ENCODE peak calls at places on chromosomes 12 and 14, in eight cellular contexts. S, O, L, A, V, B, J and R are unnamed samples.

GRCh38 chr12:105538880-105539279 is 208.4 kb downstream of the C12orf75 start:
- DNase-seq in B (peak; percentile 86), S (no peak), J (no peak), O (peak; percentile 72), V (peak; percentile 54), A (no peak), L (no peak), R (no peak)

GRCh38 chr12:123540899-123541662 is 7.6 kb upstream of the RILPL1 start:
- DNase-seq in L (no peak), J (peak; percentile 49), S (no peak), O (no peak), V (no peak), B (no peak), A (no peak), R (no peak)

GRCh38 chr12:123608192-123608591 is 6.3 kb downstream of the DDX55 start:
- DNase-seq in L (no peak), V (no peak), S (no peak), O (no peak), B (no peak), J (no peak), A (no peak), R (no peak)

GRCh38 chr12:59383426-59383822 is 212.4 kb upstream of the SLC16A7 start:
- DNase-seq in L (no peak), B (peak; percentile 64), S (no peak), V (peak; percentile 95), A (no peak), O (peak; percentile 74), J (no peak), R (no peak)

GRCh38 chr12:76187177-76187576 is 102.7 kb upstream of the NAP1L1 start:
- DNase-seq in L (no peak), A (no peak), V (no peak), J (no peak), B (no peak), O (no peak), S (no peak), R (no peak)

GRCh38 chr12:91529829-91530228 is 347.2 kb upstream of the DCN start:
- DNase-seq in V (peak; percentile 8), L (no peak), J (no peak), B (no peak), S (no peak), O (peak; percentile 2), A (no peak), R (no peak)

GRCh38 chr14:91897121-91897701 is 29.9 kb upstream of the TC2N start:
- DNase-seq in L (no peak), J (no peak), O (peak; percentile 67), S (no peak), V (peak; percentile 85), B (peak; percentile 68), A (peak; percentile 82), R (no peak)

GRCh38 chr12:76007640-76008039 is 23.9 kb downstream of the PHLDA1 start:
- DNase-seq in L (no peak), V (no peak), O (no peak), B (no peak), A (no peak), J (no peak), S (no peak), R (no peak)

GRCh38 chr14:77511486-77512162 is 13.0 kb upstream of the ISM2 start:
- DNase-seq in B (no peak), L (no peak), J (no peak), A (no peak), V (peak; percentile 4), S (no peak), O (peak; percentile 12), R (no peak)

GRCh38 chr12:5534800-5535199 is 102.9 kb downstream of the NTF3 start:
- DNase-seq in J (no peak), S (no peak), O (no peak), B (no peak), V (no peak), A (no peak), L (no peak), R (no peak)

GRCh38 chr14:90060965-90061848 is 587 bp upstream of the KCNK13 start:
- DNase-seq in A (no peak), S (no peak), L (no peak), O (no peak), B (no peak), V (no peak), J (no peak), R (no peak)

GRCh38 chr12:62817556-62818271 is 117.2 kb downstream of the PPM1H start:
- DNase-seq in O (peak; percentile 83), S (no peak), L (no peak), A (no peak), J (no peak), V (peak; percentile 40), B (peak; percentile 61), R (no peak)

GRCh38 chr12:94380507-94380906 is 79.2 kb downstream of the CEP83 start:
- DNase-seq in S (no peak), J (peak; percentile 54), B (no peak), O (no peak), L (no peak), V (no peak), A (no peak), R (no peak)

GRCh38 chr12:24138041-24138440 is 188.6 kb upstream of the SOX5 start:
- DNase-seq in V (no peak), A (no peak), O (no peak), L (no peak), B (no peak), J (no peak), S (no peak), R (no peak)

DNA sequence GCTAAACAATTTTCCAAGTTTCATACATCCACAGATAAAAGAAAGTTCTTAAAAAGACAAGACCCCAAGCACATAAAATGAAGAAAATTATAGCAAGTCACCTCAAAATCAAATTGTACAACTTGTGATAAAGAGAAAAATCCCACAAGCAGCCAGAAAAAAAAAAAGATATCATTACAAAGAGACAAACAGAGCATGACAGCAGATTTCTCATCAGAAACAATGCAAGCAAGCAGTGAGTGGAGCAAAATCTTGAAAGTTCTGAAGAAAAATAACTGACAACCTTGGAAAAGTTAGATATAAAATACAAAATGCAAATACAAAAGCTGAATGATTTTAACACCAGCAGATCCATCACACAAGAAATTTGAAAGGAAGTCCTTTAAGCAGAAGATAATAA is 194.5 kb upstream of the SOX5 start:
- DNase-seq in B (no peak), O (no peak), J (no peak), L (no peak), V (no peak), A (no peak), S (no peak), R (no peak)
- H3K4me3 ChIP-seq in B (no peak overlapping the region), O (no peak overlapping the region), J (no peak overlapping the region), L (no peak overlapping the region), V (no peak overlapping the region), A (no peak overlapping the region), S (no peak overlapping the region), R (no peak overlapping the region)

GRCh38 chr12:3249081-3249800 is 172.1 kb downstream of the TSPAN9 start:
- DNase-seq in A (no peak), J (no peak), B (no peak), V (no peak), O (no peak), L (no peak), S (no peak), R (no peak)

GRCh38 chr12:3244219-3244750 is 167.1 kb downstream of the TSPAN9 start:
- DNase-seq in S (no peak), J (no peak), O (no peak), L (no peak), V (no peak), B (no peak), A (no peak), R (no peak)

GRCh38 chr12:3246253-3246652 is 169.1 kb downstream of the TSPAN9 start:
- DNase-seq in B (no peak), J (no peak), S (no peak), O (no peak), L (no peak), V (no peak), A (no peak), R (no peak)

GRCh38 chr12:3247596-3248270 is 170.6 kb downstream of the TSPAN9 start:
- DNase-seq in L (no peak), A (no peak), S (no peak), J (no peak), O (no peak), B (no peak), V (no peak), R (no peak)

DNA sequence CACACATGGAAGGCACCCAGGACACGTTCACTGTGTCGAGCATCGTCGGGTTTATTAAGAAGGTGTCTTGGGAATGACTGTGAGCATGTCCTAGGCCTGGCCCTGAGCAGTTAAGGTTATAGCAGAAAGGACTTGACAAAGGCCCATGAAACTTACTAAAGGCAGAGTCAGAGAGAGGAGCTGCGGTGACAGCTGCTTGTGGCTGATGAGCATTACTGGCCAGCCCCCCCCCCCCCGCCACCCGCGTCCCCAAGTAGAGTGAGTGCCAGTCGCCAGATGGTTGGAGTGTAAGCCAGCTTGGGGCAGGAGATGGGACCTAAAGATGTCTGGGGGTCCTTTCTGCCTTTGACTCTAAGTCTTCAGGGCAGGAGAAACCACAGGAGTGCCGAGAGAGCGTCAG is 169.9 kb downstream of the TSPAN9 start:
- DNase-seq in L (no peak), S (no peak), V (no peak), O (no peak), J (no peak), B (no peak), A (no peak), R (no peak)
- H3K4me1 ChIP-seq in L (no peaks in the 10 kb centered on the region), S (no peaks in the 10 kb centered on the region), V (no peaks in the 10 kb centered on the region), O (peaks cover 39% of the 10 kb centered on the region), J (peaks cover 2% of the 10 kb centered on the region), B (peaks cover under 1% of the 10 kb centered on the region), A (peaks cover 2% of the 10 kb centered on the region), R (no peaks in the 10 kb centered on the region)

DNA sequence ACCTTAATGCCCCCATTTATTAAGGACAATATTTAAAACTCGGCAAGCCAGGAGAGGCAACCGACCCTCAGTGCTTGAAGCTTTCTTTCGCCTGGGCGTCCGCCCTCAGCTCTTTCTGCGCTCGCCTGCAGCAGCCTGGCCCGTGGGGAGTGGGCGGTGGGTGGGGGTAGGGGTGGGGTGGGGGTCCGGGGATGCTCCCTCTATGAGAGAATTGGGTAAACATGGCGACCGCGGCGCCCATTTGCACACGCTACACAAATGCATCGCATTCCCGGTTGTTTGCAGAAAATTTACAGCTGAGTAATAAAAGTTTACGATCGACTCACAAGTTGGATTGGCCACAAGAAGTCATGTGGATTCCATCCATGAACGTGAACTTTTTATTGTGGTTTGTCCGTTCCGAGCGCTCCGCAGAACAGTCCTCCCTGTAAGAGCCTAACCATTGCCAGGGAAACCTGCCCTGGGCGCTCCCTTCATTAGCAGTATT is 7.7 kb downstream of the HOXC8 start:
- DNase-seq in J (no peak), L (no peak), V (peak; percentile 23), B (peak; percentile 11), S (no peak), A (no peak), O (no peak), R (no peak)
- H3K4me3 ChIP-seq in J (no peak overlapping the region), L (no peak overlapping the region), V (no peak overlapping the region), B (no peak overlapping the region), S (no peak overlapping the region), A (peak overlapping the region; percentile 71), O (no peak overlapping the region), R (no peak overlapping the region)

DNA sequence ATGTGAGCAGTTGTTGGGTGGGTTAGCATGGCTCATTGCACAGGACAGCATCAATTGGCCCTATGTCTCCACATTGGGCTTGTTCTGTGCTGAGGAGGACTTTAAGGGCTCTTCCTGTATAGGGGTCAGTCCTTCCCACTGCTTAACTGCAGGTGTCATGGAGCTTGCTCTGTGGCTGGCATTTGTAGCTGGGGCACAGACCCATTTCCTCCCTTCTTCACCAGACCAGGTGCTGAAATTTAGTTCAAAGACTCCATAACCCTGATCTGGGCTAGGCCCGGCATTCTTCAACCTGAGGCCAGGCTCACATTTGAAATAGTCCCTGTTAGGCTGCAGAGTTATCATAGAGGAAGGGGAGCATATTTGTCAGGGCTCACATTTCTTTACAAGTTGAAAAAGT is 12.8 kb downstream of the CHST11 start:
- DNase-seq in S (no peak), A (no peak), J (no peak), B (no peak), O (no peak), L (no peak), V (no peak), R (no peak)
- H3K4me1 ChIP-seq in S (peaks cover 75% of the 10 kb centered on the region), A (no peaks in the 10 kb centered on the region), J (no peaks in the 10 kb centered on the region), B (no peaks in the 10 kb centered on the region), O (peaks cover 14% of the 10 kb centered on the region), L (peaks cover 60% of the 10 kb centered on the region), V (no peaks in the 10 kb centered on the region), R (no peaks in the 10 kb centered on the region)